ENCODE peak calls at places on chromosomes 2 and 18, in seven cellular contexts. O is upper lobe of right lung, I is right cardiac atrium, X is neuronal stem cell, W is cardiac muscle cell, Z is PC-3, Q is mucosa of descending colon. L is an unnamed sample.

GRCh38 chr18:78769502-78770113 is 210.0 kb upstream of the SALL3 start:
- DNase-seq in Q (no peak), X (no peak), W (no peak), Z (no peak), O (no peak), I (no peak), L (no peak)

GRCh38 chr2:160427629-160428424 is 65.8 kb downstream of the RBMS1 start:
- DNase-seq in O (no peak), I (peak), Z (no peak), Q (no peak), W (no peak), X (no peak), L (peak)

GRCh38 chr2:204665244-204665643 is 120.0 kb downstream of the PARD3B start:
- DNase-seq in Z (peak), X (no peak), Q (no peak), I (no peak), O (no peak), W (no peak), L (no peak)

GRCh38 chr18:2627821-2628276 is 27.7 kb upstream of the SMCHD1 start:
- DNase-seq in X (no peak), I (no peak), O (no peak), Z (peak), W (no peak), Q (no peak), L (no peak)

GRCh38 chr2:39871291-39871761 is 92.3 kb upstream of the THUMPD2 start:
- DNase-seq in I (no peak), Z (peak), X (no peak), Q (no peak), W (no peak), O (no peak), L (no peak)

GRCh38 chr2:96553176-96553956 is 16.8 kb downstream of the ARID5A start:
- DNase-seq in W (no peak), Q (no peak), Z (no peak), O (no peak), X (no peak), I (no peak), L (no peak)

GRCh38 chr2:15195723-15196270 is 365.3 kb downstream of the NBAS start:
- DNase-seq in Z (peak), W (no peak), O (no peak), I (no peak), X (no peak), Q (no peak), L (no peak)

GRCh38 chr2:144448389-144449027 is 71.4 kb downstream of the ZEB2 start:
- DNase-seq in Q (no peak), I (peak), Z (no peak), X (no peak), W (no peak), O (no peak), L (no peak)

GRCh38 chr18:69622961-69623360 is 222.3 kb downstream of the DOK6 start:
- DNase-seq in Z (no peak), X (no peak), O (no peak), I (no peak), Q (no peak), W (no peak), L (no peak)

GRCh38 chr2:179270689-179271088 is 6.1 kb upstream of the SESTD1 start:
- DNase-seq in I (no peak), X (no peak), W (no peak), Q (no peak), O (no peak), Z (no peak), L (no peak)

GRCh38 chr2:647003-647560 is 30.1 kb downstream of the TMEM18 start:
- DNase-seq in Q (peak), O (no peak), I (no peak), Z (no peak), W (no peak), X (no peak), L (no peak)

GRCh38 chr2:99184811-99185210 is 3.8 kb downstream of the MRPL30 start:
- DNase-seq in Q (no peak), X (no peak), I (no peak), O (no peak), W (no peak), Z (no peak), L (no peak)

GRCh38 chr2:235005603-235006259 is 53.9 kb downstream of the SH3BP4 start:
- DNase-seq in O (no peak), X (peak), W (peak), Z (no peak), Q (peak), I (peak), L (no peak)

GRCh38 chr18:46387426-46388131 is 269.4 kb downstream of the LOXHD1 start:
- DNase-seq in W (no peak), O (no peak), Z (no peak), X (no peak), Q (no peak), I (no peak), L (no peak)

GRCh38 chr2:190827720-190828119 is 52.9 kb upstream of the GLS start:
- DNase-seq in Q (no peak), X (no peak), Z (no peak), W (no peak), O (no peak), I (no peak), L (no peak)

GRCh38 chr2:128511731-128512663 is 193.3 kb upstream of the HS6ST1 start:
- DNase-seq in W (no peak), X (no peak), Q (no peak), O (peak), Z (no peak), I (no peak), L (no peak)

GRCh38 chr2:174664084-174664759 is 66.6 kb upstream of the WIPF1 start:
- DNase-seq in X (no peak), I (no peak), Q (no peak), Z (no peak), W (no peak), O (no peak), L (no peak)

GRCh38 chr2:200702646-200703118 is 109.0 kb upstream of the BZW1 start:
- DNase-seq in O (no peak), Q (no peak), Z (peak), X (no peak), W (no peak), I (no peak), L (peak)

GRCh38 chr18:47457614-47458013 is 206.2 kb upstream of the SKOR2 start:
- DNase-seq in W (no peak), Q (no peak), I (no peak), O (no peak), Z (no peak), X (no peak), L (no peak)

GRCh38 chr2:51720826-51721225 is 688.9 kb upstream of the NRXN1 start:
- DNase-seq in W (no peak), I (no peak), Z (no peak), O (no peak), X (no peak), Q (no peak), L (no peak)

GRCh38 chr2:30219886-30220478 is 11.4 kb upstream of the LBH start:
- DNase-seq in I (no peak), O (no peak), W (no peak), Z (no peak), Q (no peak), X (no peak), L (no peak)

GRCh38 chr18:58391113-58391892 is 237.6 kb downstream of the ALPK2 start:
- DNase-seq in Q (no peak), I (no peak), Z (no peak), W (no peak), X (no peak), O (no peak), L (no peak)

GRCh38 chr2:121071058-121071504 is 213.9 kb downstream of the TFCP2L1 start:
- DNase-seq in O (peak), X (peak), Q (peak), I (peak), W (peak), Z (peak), L (no peak)

GRCh38 chr2:121721926-121722325 is 14.7 kb downstream of the NIFK start:
- DNase-seq in Z (peak), X (no peak), I (no peak), Q (no peak), W (no peak), O (no peak), L (no peak)

GRCh38 chr2:111160758-111161157 is 40.0 kb downstream of the BCL2L11 start:
- DNase-seq in O (no peak), W (no peak), I (no peak), X (no peak), Z (peak), Q (no peak), L (no peak)

GRCh38 chr2:219997341-219997851 is 370.0 kb downstream of the SLC4A3 start:
- DNase-seq in I (peak), Q (no peak), X (peak), Z (peak), W (peak), O (no peak), L (no peak)

GRCh38 chr18:48850891-48851302 is 99.9 kb downstream of the SMAD7 start:
- DNase-seq in W (peak), X (no peak), Q (peak), O (no peak), I (peak), Z (no peak), L (no peak)

GRCh38 chr2:170819941-170820646 is 3.4 kb downstream of the GAD1 start:
- DNase-seq in W (no peak), Z (no peak), Q (no peak), O (no peak), I (no peak), X (peak), L (no peak)

GRCh38 chr2:170822885-170823799 is 6.5 kb downstream of the GAD1 start:
- DNase-seq in X (peak), Q (no peak), Z (no peak), O (no peak), W (no peak), I (peak), L (no peak)

GRCh38 chr2:170822292-170822884 is 5.7 kb downstream of the GAD1 start:
- DNase-seq in Q (no peak), W (no peak), X (peak), O (no peak), I (peak), Z (no peak), L (no peak)

GRCh38 chr2:170821631-170822291 is 5.1 kb downstream of the GAD1 start:
- DNase-seq in I (no peak), X (no peak), Q (no peak), O (no peak), Z (no peak), W (no peak), L (no peak)

GRCh38 chr2:170820647-170821630 is 4.3 kb downstream of the GAD1 start:
- DNase-seq in X (no peak), Q (no peak), O (no peak), Z (no peak), I (no peak), W (no peak), L (peak)
- H3K4me3 ChIP-seq in X (no peak), Q (no peak), O (peak), Z (no peak), I (peak), W (no peak), L (peak)

DNA sequence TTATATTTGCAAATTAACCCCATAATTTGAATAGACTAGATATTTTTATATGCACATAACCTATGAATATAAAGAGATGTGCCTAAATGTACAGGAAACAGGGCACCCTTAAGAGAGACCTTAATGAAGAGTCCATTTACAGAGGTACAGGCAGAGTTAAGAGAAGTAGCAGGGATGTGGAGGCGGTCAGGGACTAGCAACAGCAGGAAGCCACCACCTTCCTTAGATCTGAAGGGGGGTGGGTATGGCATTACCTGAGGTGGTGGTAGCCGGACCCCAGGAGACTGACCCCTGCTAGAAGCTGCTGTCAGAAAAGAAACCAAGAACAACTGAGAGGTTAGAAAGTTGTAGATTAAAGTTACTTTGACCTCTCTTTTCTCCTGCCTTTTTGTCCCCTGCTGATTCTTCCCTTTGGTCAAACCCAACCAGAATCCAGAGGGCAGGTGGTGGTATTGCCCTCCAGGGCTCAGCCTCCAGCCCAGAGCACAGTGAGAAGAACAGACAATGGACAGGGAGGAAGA is 24.9 kb upstream of the ATG16L1 start:
- DNase-seq in W (no peak), Q (no peak), X (no peak), O (no peak), Z (no peak), I (no peak), L (no peak)
- H3K4me3 ChIP-seq in W (no peak), Q (no peak), X (no peak), O (no peak), Z (no peak), I (no peak), L (no peak)

DNA sequence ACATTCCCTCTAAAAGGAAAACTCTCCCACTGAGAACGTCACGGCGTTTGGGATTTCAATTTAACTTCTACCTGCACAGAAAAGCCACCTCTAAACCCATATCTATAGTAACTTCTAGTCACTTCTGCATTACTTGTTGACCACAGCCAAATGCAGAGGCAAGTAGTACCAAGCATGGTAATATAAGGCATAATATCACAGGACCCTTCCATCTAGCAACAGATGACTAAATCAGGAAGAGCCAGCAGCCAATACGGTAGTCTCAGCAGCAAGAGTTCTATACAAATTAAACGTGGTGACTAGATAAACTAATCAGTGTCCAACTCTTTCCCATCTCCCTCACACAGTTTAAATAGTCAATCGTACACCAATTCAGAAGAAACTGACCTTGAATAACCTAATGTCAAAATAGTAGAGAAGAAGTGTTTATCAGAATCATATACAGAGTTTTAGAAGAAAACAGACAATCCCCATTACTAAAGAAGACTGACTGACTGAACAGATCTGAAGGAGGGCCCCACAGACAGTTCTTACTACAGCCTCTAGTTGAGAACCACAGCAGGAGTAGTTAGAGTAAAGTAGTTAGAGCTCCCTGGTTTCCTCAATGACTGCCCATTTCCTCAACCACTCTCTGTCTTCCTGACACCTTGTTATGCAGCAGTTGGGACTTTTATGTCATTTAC is 30.0 kb downstream of the MEMO1 start:
- DNase-seq in Z (peak), O (no peak), Q (no peak), I (no peak), W (peak), X (no peak), L (no peak)
- H3K4me3 ChIP-seq in Z (no peak), O (no peak), Q (no peak), I (no peak), W (no peak), X (no peak), L (no peak)

GRCh38 chr18:34493099-34493544 is 217.0 kb upstream of the DTNA start:
- DNase-seq in I (peak), Q (peak), W (peak), Z (peak), O (peak), X (peak), L (peak)
- H3K4me3 ChIP-seq in I (peak), Q (no peak), W (peak), Z (peak), O (peak), X (peak), L (peak)

GRCh38 chr2:104936504-104936903 is 82.6 kb downstream of the POU3F3 start:
- DNase-seq in Z (no peak), Q (no peak), W (no peak), I (no peak), X (no peak), O (no peak), L (no peak)

GRCh38 chr2:104938226-104938941 is 84.5 kb downstream of the POU3F3 start:
- DNase-seq in I (no peak), O (no peak), Z (no peak), W (no peak), Q (no peak), X (no peak), L (no peak)

GRCh38 chr2:104944495-104944894 is 90.6 kb downstream of the POU3F3 start:
- DNase-seq in O (no peak), Z (peak), W (peak), I (no peak), X (peak), Q (no peak), L (no peak)

GRCh38 chr2:104945211-104945610 is 91.3 kb downstream of the POU3F3 start:
- DNase-seq in O (no peak), W (no peak), X (no peak), I (no peak), Q (no peak), Z (no peak), L (no peak)

GRCh38 chr2:104939570-104940235 is 85.8 kb downstream of the POU3F3 start:
- DNase-seq in W (no peak), O (no peak), Z (no peak), I (no peak), Q (no peak), X (no peak), L (no peak)
- H3K4me3 ChIP-seq in W (no peak), O (no peak), Z (no peak), I (no peak), Q (no peak), X (no peak), L (no peak)